ENCODE peak calls at places on chromosomes 2 and 18, in four cellular contexts. V is HCT116, C is endodermal cell, K is cardiac muscle cell. S is an unnamed sample. For H3K4me1, the result is how much of the 10 kb centered on the place peaks cover.

GRCh38 chr2:47631840-47632398 is 151.0 kb upstream of the MSH6 start:
- DNase-seq in V (peak), C (peak), K (peak), S (no peak)

GRCh38 chr2:220783651-220784050 is 788.5 kb downstream of the EPHA4 start:
- DNase-seq in V (no peak), C (no peak), K (no peak), S (no peak)

GRCh38 chr2:164785447-164785846 is 56.2 kb downstream of the COBLL1 start:
- DNase-seq in V (no peak), C (no peak), K (peak), S (no peak)

GRCh38 chr2:218244665-218245064 is 16.1 kb upstream of the GPBAR1 start:
- DNase-seq in V (no peak), C (no peak), K (no peak), S (no peak)

GRCh38 chr2:69566669-69567068 is 76.9 kb downstream of the AAK1 start:
- DNase-seq in V (no peak), C (no peak), K (no peak), S (no peak)

GRCh38 chr2:188598551-188598950 is 306.9 kb downstream of the GULP1 start:
- DNase-seq in V (no peak), C (no peak), K (peak), S (no peak)

GRCh38 chr2:101843471-101843870 is 146.0 kb downstream of the MAP4K4 start:
- DNase-seq in V (no peak), C (no peak), K (no peak), S (no peak)

GRCh38 chr2:69159988-69160387 is 147.0 kb downstream of the ANTXR1 start:
- DNase-seq in V (no peak), C (peak), K (no peak), S (no peak)

GRCh38 chr2:19216271-19216670 is 142.2 kb downstream of the OSR1 start:
- DNase-seq in V (no peak), C (no peak), K (no peak), S (no peak)

GRCh38 chr18:11052800-11053199 is 96.6 kb downstream of the PIEZO2 start:
- DNase-seq in V (no peak), C (no peak), K (peak), S (no peak)

GRCh38 chr18:3186678-3187658 is 32.8 kb downstream of the MYOM1 start:
- DNase-seq in V (no peak), C (no peak), K (peak), S (no peak)

GRCh38 chr2:156539086-156539485 is 102.9 kb downstream of the GPD2 start:
- DNase-seq in V (no peak), C (no peak), K (no peak), S (no peak)

GRCh38 chr2:156540706-156541105 is 104.5 kb downstream of the GPD2 start:
- DNase-seq in V (no peak), C (no peak), K (no peak), S (no peak)

GRCh38 chr2:156537147-156537546 is 101.0 kb downstream of the GPD2 start:
- DNase-seq in V (no peak), C (no peak), K (peak), S (no peak)

GRCh38 chr2:156536534-156536933 is 100.4 kb downstream of the GPD2 start:
- DNase-seq in V (no peak), C (no peak), K (no peak), S (no peak)

DNA sequence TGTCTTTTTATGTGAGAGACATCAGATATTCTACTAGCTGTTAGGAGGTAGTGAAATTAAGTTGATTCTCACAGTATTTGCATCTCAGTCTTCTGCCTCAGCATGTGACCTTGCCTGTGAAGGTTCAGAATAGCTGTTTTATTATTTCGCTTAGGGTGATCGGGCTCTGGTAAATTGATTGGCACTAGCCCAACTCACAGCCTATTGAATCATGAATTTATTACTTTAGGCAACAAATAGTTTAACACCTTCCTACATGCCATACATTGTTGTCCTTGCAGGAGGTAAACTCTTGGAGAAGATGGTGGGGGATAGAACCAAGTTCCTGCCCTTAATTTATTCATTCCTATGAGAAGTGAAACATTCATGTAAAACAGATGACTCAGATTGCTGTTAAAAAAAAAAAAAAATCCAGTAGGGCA is 101.9 kb downstream of the GPD2 start:
- DNase-seq in V (no peak), C (no peak), K (no peak), S (no peak)
- H3K4me3 ChIP-seq in V (no peak), C (no peak), K (no peak), S (no peak)

GRCh38 chr2:240255811-240256703 is 115.6 kb upstream of the OTOS start:
- DNase-seq in V (no peak), C (peak), K (no peak), S (no peak)
- H3K4me1 ChIP-seq in V (under half), C (under half), K (under half), S (under half)

DNA sequence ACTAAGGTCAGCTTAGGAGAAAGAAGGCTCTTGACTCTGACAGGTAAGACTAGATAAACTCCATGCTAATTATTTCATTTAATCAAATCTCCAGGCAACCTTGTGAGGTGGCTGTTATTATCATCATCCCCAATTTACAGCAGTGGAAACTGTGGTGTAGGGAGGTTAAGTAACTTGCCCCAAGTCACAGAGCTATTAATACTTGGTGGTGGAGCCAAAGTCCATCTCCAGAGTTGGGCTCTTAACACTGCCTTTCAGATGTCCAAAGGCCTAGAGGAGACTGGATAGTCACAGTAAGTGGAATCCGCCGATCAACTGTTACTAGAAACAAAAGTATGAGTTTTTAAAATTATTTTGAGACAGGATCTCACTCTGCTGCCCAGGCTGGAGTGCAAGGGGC is 46.6 kb upstream of the SP3 start:
- DNase-seq in V (no peak), C (no peak), K (no peak), S (no peak)
- H3K27ac ChIP-seq in V (no peak), C (no peak), K (no peak), S (no peak)

GRCh38 chr2:85458611-85459563 is 40.4 kb downstream of the SH2D6 start:
- DNase-seq in V (no peak), C (peak), K (no peak), S (peak)
- H3K4me3 ChIP-seq in V (no peak), C (no peak), K (no peak), S (no peak)

GRCh38 chr2:179677148-179677688 is 184.2 kb downstream of the ZNF385B start:
- DNase-seq in V (no peak), C (no peak), K (no peak), S (no peak)
- H3K4me1 ChIP-seq in V (under half), C (under half), K (under half), S (under half)

DNA sequence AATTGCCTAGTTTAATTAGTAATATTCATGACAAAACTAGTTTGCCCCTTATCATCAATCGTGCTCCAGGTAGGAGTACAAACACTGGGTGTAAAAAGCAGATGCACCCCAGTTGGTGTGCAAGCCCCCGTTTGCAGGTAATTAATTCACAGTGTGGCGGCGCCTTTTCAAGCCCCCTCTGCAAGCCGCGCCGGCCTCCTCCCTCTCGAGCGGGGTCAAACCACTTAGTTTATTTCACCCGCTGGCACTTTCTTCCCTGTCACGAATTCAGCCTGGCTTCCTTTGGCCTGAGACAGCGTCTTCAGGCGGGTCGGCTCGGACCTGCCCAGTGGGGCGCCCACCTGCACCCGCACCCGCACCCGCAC is 64.7 kb upstream of the MAPRE2 start:
- DNase-seq in V (no peak), C (no peak), K (no peak), S (no peak)
- H3K27ac ChIP-seq in V (no peak), C (no peak), K (no peak), S (no peak)

GRCh38 chr2:38526195-38526594 is 76.5 kb downstream of the HNRNPLL start:
- DNase-seq in V (no peak), C (no peak), K (peak), S (no peak)

GRCh38 chr2:38522754-38523349 is 79.9 kb downstream of the HNRNPLL start:
- DNase-seq in V (no peak), C (no peak), K (no peak), S (no peak)

GRCh38 chr2:38524580-38524979 is 78.1 kb downstream of the HNRNPLL start:
- DNase-seq in V (no peak), C (no peak), K (no peak), S (no peak)

GRCh38 chr2:38521835-38522234 is 80.9 kb downstream of the HNRNPLL start:
- DNase-seq in V (no peak), C (no peak), K (no peak), S (no peak)

GRCh38 chr2:38523728-38524437 is 78.8 kb downstream of the HNRNPLL start:
- DNase-seq in V (no peak), C (peak), K (peak), S (no peak)
- H3K4me3 ChIP-seq in V (no peak), C (no peak), K (no peak), S (no peak)

DNA sequence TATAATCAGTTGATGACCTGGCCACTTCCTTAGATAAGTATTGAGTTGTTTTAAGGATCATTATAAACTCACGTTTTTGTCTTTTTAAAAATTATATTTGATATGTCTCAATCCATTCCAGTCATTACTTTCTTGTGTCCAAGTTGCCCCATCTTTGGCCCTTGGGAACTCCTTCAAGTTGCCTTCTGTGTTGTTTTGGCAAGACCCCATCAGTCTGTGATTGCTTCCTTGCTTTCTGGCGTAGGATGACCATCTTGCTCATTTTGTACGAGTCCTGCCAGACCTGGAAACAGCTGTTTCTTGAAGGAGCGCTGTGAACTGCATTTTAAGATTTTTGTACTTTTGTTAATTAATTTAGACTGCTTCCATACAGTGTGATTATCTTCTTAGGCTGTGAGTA is 68.9 kb upstream of the ITM2C start:
- DNase-seq in V (no peak), C (no peak), K (peak), S (no peak)
- H3K4me1 ChIP-seq in V (under half), C (under half), K (under half), S (under half)

DNA sequence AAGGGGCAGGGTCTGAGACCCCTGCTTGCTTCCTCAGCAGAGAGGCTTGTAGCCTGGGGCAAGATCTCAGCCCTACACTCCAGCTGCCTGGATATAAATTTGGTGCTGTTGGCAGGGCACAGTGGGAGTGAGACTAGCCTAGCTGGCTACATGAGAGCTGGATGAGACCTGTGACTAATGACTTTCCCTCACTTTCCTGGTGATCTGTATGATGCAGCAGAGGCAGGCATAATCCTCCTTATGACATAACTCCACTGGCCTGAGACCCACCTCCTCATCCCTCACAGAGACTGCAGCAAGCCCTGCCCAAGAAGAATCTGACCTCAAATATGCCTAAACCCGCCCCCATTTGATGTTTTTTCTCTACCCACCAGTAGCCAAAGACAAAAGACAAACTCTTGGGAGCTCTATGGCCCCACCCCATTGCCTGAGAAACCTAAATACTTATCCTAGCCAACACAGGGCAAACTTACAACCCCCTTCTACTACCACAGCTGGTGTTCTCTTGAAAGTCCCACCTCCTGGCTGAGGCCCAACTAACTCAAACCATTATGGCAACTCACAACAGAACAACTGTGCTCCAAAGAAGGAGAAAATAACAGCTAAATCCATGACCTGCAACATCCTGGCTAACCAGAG is 102.7 kb downstream of the NR4A2 start:
- DNase-seq in V (no peak), C (peak), K (no peak), S (no peak)
- H3K27ac ChIP-seq in V (no peak), C (no peak), K (no peak), S (no peak)